ENCODE peak calls at places on chromosomes 11 and 22, in six cellular contexts. W is brain microvascular endothelial cell, D is EH, K is small intestine, H is Caki2, V is astrocyte of the cerebellum. B is an unnamed sample.

GRCh38 chr11:19394525-19395016 is 153.8 kb upstream of the E2F8 start:
- DNase-seq in K (no peak), D (no peak), W (no peak), H (no peak), V (no peak), B (no peak)

GRCh38 chr22:50715250-50715649 is 22.8 kb upstream of the ACR start:
- DNase-seq in D (no peak), K (no peak), W (no peak), H (no peak), V (no peak), B (no peak)

GRCh38 chr11:48063424-48063978 is 83.1 kb downstream of the PTPRJ start:
- DNase-seq in K (no peak), W (peak; percentile 87), D (peak; percentile 99), H (peak; percentile 81), V (peak; percentile 96), B (peak; percentile 78)

GRCh38 chr11:641806-642370 is 4.8 kb downstream of the DRD4 start:
- DNase-seq in H (no peak), V (no peak), W (no peak), K (no peak), D (no peak), B (no peak)

GRCh38 chr11:69823641-69824285 is 4.5 kb upstream of the FGF3 start:
- DNase-seq in V (no peak), D (no peak), K (no peak), H (no peak), W (no peak), B (no peak)

GRCh38 chr22:38172489-38173155 is 9.0 kb downstream of the PLA2G6 start:
- DNase-seq in V (no peak), H (no peak), W (peak; percentile 29), D (peak; percentile 36), K (peak; percentile 77), B (no peak)

GRCh38 chr11:113184498-113184897 is 129.9 kb upstream of the TTC12 start:
- DNase-seq in V (peak; percentile 85), D (peak; percentile 83), K (no peak), H (peak; percentile 46), W (peak; percentile 84), B (peak; percentile 56)

GRCh38 chr22:42908082-42908746 is 51.1 kb upstream of the ARFGAP3 start:
- DNase-seq in H (no peak), K (no peak), V (no peak), D (no peak), W (no peak), B (no peak)

GRCh38 chr22:49691256-49691655 is 136.4 kb downstream of the BRD1 start:
- DNase-seq in H (no peak), V (no peak), W (no peak), D (no peak), K (no peak), B (no peak)

GRCh38 chr11:62588966-62589637 is 2.2 kb downstream of the TUT1 start:
- DNase-seq in H (peak; percentile 62), K (no peak), D (peak; percentile 20), W (peak; percentile 50), V (no peak), B (no peak)

GRCh38 chr11:75311858-75312288 is 39.6 kb downstream of the ARRB1 start:
- DNase-seq in H (no peak), D (peak; percentile 26), K (peak; percentile 61), V (no peak), W (peak; percentile 70), B (no peak)

GRCh38 chr22:23072035-23072910 is 2.0 kb downstream of the GNAZ start:
- DNase-seq in W (no peak), H (no peak), V (no peak), K (no peak), D (peak; percentile 93), B (no peak)

GRCh38 chr11:115699733-115700132 is 195.5 kb upstream of the CADM1 start:
- DNase-seq in W (no peak), D (peak; percentile 58), V (peak; percentile 99), H (no peak), K (no peak), B (no peak)

GRCh38 chr11:76653674-76654309 is 16.8 kb downstream of the LRRC32 start:
- DNase-seq in V (peak; percentile 35), D (peak; percentile 68), K (no peak), W (no peak), H (no peak), B (no peak)

GRCh38 chr11:60428517-60428916 is 855 bp upstream of the MS4A5 start:
- DNase-seq in V (no peak), D (no peak), K (no peak), H (peak; percentile 2), W (no peak), B (no peak)

GRCh38 chr22:30402036-30402759 is 5.4 kb downstream of the SEC14L2 start:
- DNase-seq in D (no peak), H (no peak), W (no peak), K (no peak), V (no peak), B (no peak)

GRCh38 chr22:49492308-49492707 is 335.4 kb downstream of the BRD1 start:
- DNase-seq in D (no peak), V (no peak), H (no peak), K (no peak), W (no peak), B (no peak)

GRCh38 chr11:72038491-72038890 is 39.8 kb downstream of the IL18BP start:
- DNase-seq in D (peak; percentile 87), W (peak; percentile 18), H (no peak), V (no peak), K (peak; percentile 52), B (no peak)

GRCh38 chr11:61026121-61027031 is 54.9 kb downstream of the CD6 start:
- DNase-seq in W (no peak), D (no peak), H (no peak), K (no peak), V (no peak), B (no peak)

GRCh38 chr11:19441288-19441687 is 200.5 kb upstream of the E2F8 start:
- DNase-seq in D (no peak), W (no peak), K (no peak), H (no peak), V (no peak), B (no peak)

GRCh38 chr22:44428941-44429615 is 69.0 kb downstream of the RTL6 start:
- DNase-seq in V (no peak), H (no peak), D (no peak), W (no peak), K (peak; percentile 54), B (no peak)

GRCh38 chr11:103547691-103548090 is 438.5 kb downstream of the DYNC2H1 start:
- DNase-seq in V (no peak), H (no peak), D (no peak), K (no peak), W (no peak), B (no peak)

GRCh38 chr22:37314315-37315046 is 32.2 kb downstream of the CYTH4 start:
- DNase-seq in V (no peak), H (no peak), K (no peak), W (no peak), D (no peak), B (no peak)

GRCh38 chr11:47394322-47395224 is 13.8 kb upstream of the SLC39A13 start:
- DNase-seq in W (peak; percentile 62), K (no peak), H (no peak), D (no peak), V (no peak), B (no peak)

GRCh38 chr11:71118671-71119250 is 133.6 kb downstream of the SHANK2 start:
- DNase-seq in H (no peak), K (peak; percentile 14), D (no peak), W (no peak), V (no peak), B (peak; percentile 54)

GRCh38 chr22:19179472-19180048 is 1.0 kb upstream of the SLC25A1 start:
- DNase-seq in K (peak; percentile 85), W (peak; percentile 83), H (peak; percentile 79), D (peak; percentile 84), V (peak; percentile 65), B (peak; percentile 36)

GRCh38 chr11:35992551-35992950 is 48.7 kb downstream of the LDLRAD3 start:
- DNase-seq in K (no peak), V (no peak), D (no peak), W (no peak), H (no peak), B (no peak)

GRCh38 chr11:47107709-47108108 is 69.0 kb downstream of the ARFGAP2 start:
- DNase-seq in H (no peak), K (no peak), D (no peak), V (no peak), W (no peak), B (no peak)

GRCh38 chr11:31237819-31238771 is 131.4 kb downstream of the DCDC1 start:
- DNase-seq in V (no peak), W (no peak), D (peak; percentile 3), K (no peak), H (no peak), B (no peak)

GRCh38 chr22:42769574-42770447 is 49.1 kb upstream of the A4GALT start:
- DNase-seq in D (peak; percentile 86), H (peak; percentile 73), V (peak; percentile 53), K (peak; percentile 64), W (peak; percentile 90), B (peak; percentile 9)

B was measured in epithelial cell of proximal tubule.